ENCODE peak calls at places on chromosome 4, in six cellular contexts. O is H9, N is IMR-90, J is neuronal stem cell, A is H1, T is trophoblast cell. V is an unnamed sample.
A peak's percentile ranks its signal among the peaks of the same experiment; 100 is the strongest.

GRCh38 chr4:154719087-154719486 is 24.7 kb upstream of the LRAT start:
- DNase-seq in O (no peak), T (no peak), A (no peak), N (no peak), J (no peak), V (no peak)

GRCh38 chr4:76572224-76572623 is 137.2 kb downstream of the SHROOM3 start:
- DNase-seq in T (no peak), A (no peak), J (no peak), N (no peak), O (no peak), V (no peak)

GRCh38 chr4:85741921-85742591 is 267.1 kb downstream of the ARHGAP24 start:
- DNase-seq in J (no peak), O (no peak), N (no peak), A (no peak), T (no peak), V (no peak)

GRCh38 chr4:57249083-57249482 is 138.9 kb upstream of the IGFBP7 start:
- DNase-seq in A (no peak), N (peak; percentile 4), T (no peak), O (no peak), J (no peak), V (no peak)

GRCh38 chr4:83266689-83267088 is 17.9 kb downstream of the COQ2 start:
- DNase-seq in J (no peak), T (no peak), N (no peak), A (no peak), O (no peak), V (no peak)

GRCh38 chr4:32830160-32830559 is 2110.0 kb downstream of the PCDH7 start:
- DNase-seq in T (no peak), N (no peak), A (no peak), J (no peak), O (no peak), V (no peak)

GRCh38 chr4:100421356-100421978 is 96.4 kb downstream of the EMCN start:
- DNase-seq in O (no peak), J (peak; percentile 14), N (peak; percentile 31), T (no peak), A (no peak), V (peak; percentile 50)

GRCh38 chr4:40607224-40607623 is 22.4 kb downstream of the RBM47 start:
- DNase-seq in J (no peak), O (no peak), N (peak; percentile 27), A (no peak), T (no peak), V (peak; percentile 34)

GRCh38 chr4:81084029-81084428 is 53.5 kb downstream of the BMP3 start:
- DNase-seq in A (no peak), N (peak; percentile 72), O (no peak), J (no peak), T (no peak), V (peak; percentile 6)

GRCh38 chr4:2222838-2223237 is 19.1 kb downstream of the HAUS3 start:
- DNase-seq in O (no peak), T (no peak), J (no peak), A (no peak), N (no peak), V (no peak)

GRCh38 chr4:125041372-125041930 is 273.3 kb upstream of the FAT4 start:
- DNase-seq in T (peak; percentile 19), N (no peak), A (no peak), O (no peak), J (no peak), V (no peak)

GRCh38 chr4:3387154-3387942 is 54.4 kb upstream of the HGFAC start:
- DNase-seq in N (no peak), A (peak; percentile 48), T (no peak), J (no peak), O (no peak), V (no peak)

GRCh38 chr4:77788990-77789389 is 30.2 kb downstream of the CNOT6L start:
- DNase-seq in J (no peak), O (no peak), T (no peak), N (no peak), A (no peak), V (no peak)

GRCh38 chr4:89897867-89898266 is 3.2 kb downstream of the MMRN1 start:
- DNase-seq in T (no peak), A (no peak), J (no peak), O (no peak), N (no peak), V (no peak)

GRCh38 chr4:6044805-6045204 is 26.6 kb upstream of the C4orf50 start:
- DNase-seq in N (no peak), A (peak; percentile 68), J (no peak), T (no peak), O (peak; percentile 59), V (no peak)

GRCh38 chr4:168221298-168221697 is 97.3 kb downstream of the DDX60 start:
- DNase-seq in J (no peak), O (no peak), N (peak; percentile 85), A (no peak), T (no peak), V (peak; percentile 68)

GRCh38 chr4:106369456-106370060 is 980 bp upstream of the GIMD1 start:
- DNase-seq in J (peak; percentile 45), N (peak; percentile 86), O (peak; percentile 38), T (peak; percentile 30), A (no peak), V (peak; percentile 78)

GRCh38 chr4:188012546-188012945 is 17.0 kb downstream of the ZFP42 start:
- DNase-seq in O (no peak), T (no peak), A (no peak), N (no peak), J (no peak), V (no peak)

GRCh38 chr4:96913437-96914075 is 1073.7 kb downstream of the PDHA2 start:
- DNase-seq in T (no peak), N (no peak), A (no peak), J (no peak), O (no peak), V (no peak)

GRCh38 chr4:87901426-87901825 is 68.7 kb downstream of the MEPE start:
- DNase-seq in J (no peak), A (no peak), O (no peak), N (no peak), T (no peak), V (no peak)

GRCh38 chr4:124454772-124455270 is 257.7 kb downstream of the ANKRD50 start:
- DNase-seq in N (no peak), A (no peak), J (no peak), O (no peak), T (peak; percentile 81), V (no peak)

DNA sequence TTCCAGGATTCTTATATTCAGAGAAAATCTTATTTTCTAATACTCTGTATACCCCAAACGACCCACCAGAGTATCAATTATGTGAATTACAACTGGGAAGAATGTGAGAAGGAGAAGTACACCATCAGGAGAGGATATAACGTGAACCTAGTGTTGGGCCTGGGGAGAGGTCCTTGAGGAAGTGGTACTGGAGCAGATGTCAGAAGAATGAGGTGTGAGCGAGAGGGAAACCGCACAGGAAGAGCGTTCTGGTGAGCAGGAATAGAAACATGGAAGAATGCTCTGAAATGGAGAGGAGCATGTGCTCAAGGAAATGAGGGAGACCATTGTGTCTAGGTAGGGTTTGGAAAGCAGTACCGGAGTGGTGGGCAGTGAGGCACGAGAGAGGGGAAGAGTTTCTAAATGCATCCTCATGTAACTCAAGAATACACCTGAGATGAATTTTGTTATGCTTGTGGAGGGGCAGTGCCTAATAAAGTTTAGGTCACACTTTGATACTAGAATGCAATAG is 151.6 kb downstream of the GRID2 start:
- DNase-seq in O (no peak), T (no peak), J (no peak), A (no peak), N (no peak), V (no peak)
- H2AK5ac ChIP-seq in O (no peak overlapping the region), T (no peak overlapping the region), J (no peak overlapping the region), A (peak overlapping the region; percentile 33), N (no peak overlapping the region), V (no peak overlapping the region)

DNA sequence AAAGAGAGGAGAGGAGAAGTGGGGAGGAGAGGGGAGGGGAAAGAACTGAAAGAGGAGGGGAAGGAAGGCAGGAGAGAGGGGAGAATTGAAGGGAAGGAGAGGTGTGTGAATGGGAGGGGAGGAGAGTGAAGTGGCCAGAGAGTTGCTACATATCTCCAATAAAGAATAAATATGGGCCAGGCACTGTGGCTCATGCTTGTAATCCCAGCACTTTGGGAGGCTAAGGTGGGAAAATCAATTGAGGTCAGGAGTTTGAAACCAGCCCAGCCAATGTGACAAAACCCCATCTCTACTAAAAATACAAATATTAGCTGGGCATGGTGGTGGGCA is 482.4 kb downstream of the NAF1 start:
- DNase-seq in O (no peak), A (no peak), T (no peak), N (no peak), J (no peak), V (no peak)
- H2AFZ ChIP-seq in O (no peak overlapping the region), A (peak overlapping the region; percentile 56), T (no peak overlapping the region), N (no peak overlapping the region), J (no peak overlapping the region), V (no peak overlapping the region)

GRCh38 chr4:673349-674091 is 556 bp downstream of the ATP5ME start:
- DNase-seq in T (no peak), J (no peak), N (no peak), O (no peak), A (no peak), V (peak; percentile 36)
- H2AK5ac ChIP-seq in T (peak overlapping the region; percentile 51), J (peak overlapping the region; percentile 97), N (peak overlapping the region; percentile 54), O (no peak overlapping the region), A (no peak overlapping the region), V (no peak overlapping the region)

GRCh38 chr4:137993232-137993631 is 248.9 kb downstream of the SLC7A11 start:
- DNase-seq in T (peak; percentile 89), O (no peak), N (no peak), A (no peak), J (no peak), V (no peak)

GRCh38 chr4:137998666-137999429 is 243.3 kb downstream of the SLC7A11 start:
- DNase-seq in O (no peak), T (no peak), A (no peak), J (no peak), N (peak; percentile 63), V (no peak)

GRCh38 chr4:137994858-137995257 is 247.3 kb downstream of the SLC7A11 start:
- DNase-seq in T (no peak), N (peak; percentile 55), A (no peak), O (no peak), J (no peak), V (peak; percentile 6)

GRCh38 chr4:138003248-138003647 is 238.9 kb downstream of the SLC7A11 start:
- DNase-seq in T (no peak), J (no peak), N (peak; percentile 51), A (no peak), O (no peak), V (no peak)

DNA sequence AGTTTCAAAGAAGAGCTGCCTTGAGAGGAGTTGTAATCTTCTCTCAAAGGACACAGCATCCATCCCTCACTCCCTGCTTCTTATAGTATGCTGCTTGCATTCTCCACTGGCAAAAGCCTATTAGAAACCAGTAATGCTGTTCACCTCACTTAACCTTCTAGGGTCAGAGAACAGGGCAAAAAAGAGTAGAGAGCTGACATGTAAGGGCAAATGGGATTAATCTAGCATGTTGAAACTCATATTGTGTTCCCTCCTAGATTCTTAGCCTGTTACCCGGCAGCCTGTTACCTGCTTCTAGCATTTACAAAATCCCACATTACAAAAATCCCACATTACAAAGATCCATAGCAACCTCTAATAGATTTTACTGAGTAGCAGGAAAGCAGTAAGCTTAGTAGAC is 244.7 kb downstream of the SLC7A11 start:
- DNase-seq in J (peak; percentile 21), N (no peak), O (no peak), T (no peak), A (no peak), V (no peak)
- H2AFZ ChIP-seq in J (peak overlapping the region; percentile 20), N (no peak overlapping the region), O (no peak overlapping the region), T (no peak overlapping the region), A (no peak overlapping the region), V (no peak overlapping the region)

V was measured in mesenchymal stem cell.